ENCODE peak calls at places on chromosomes 3 and 15, in nine cellular contexts. P is astrocyte of the spinal cord; K is ovary; V is Peyer's patch; Q is adrenal gland; X is pancreas; A is cardiac fibroblast; R is A549; H is CD8-positive, alpha-beta T cell. U is an unnamed sample.

GRCh38 chr3:58417075-58417474 is 16.6 kb downstream of the PDHB start:
- DNase-seq in A (no peak), P (no peak), V (no peak), H (no peak), Q (no peak), K (no peak), R (no peak), X (no peak), U (no peak)

GRCh38 chr3:100634493-100635272 is 25.3 kb downstream of the ADGRG7 start:
- DNase-seq in Q (no peak), R (peak), X (peak), H (peak), A (peak), P (no peak), K (no peak), V (peak), U (peak)

GRCh38 chr15:85615930-85616329 is 178.8 kb downstream of the KLHL25 start:
- DNase-seq in A (peak), H (no peak), R (peak), Q (peak), K (no peak), X (no peak), V (no peak), P (peak), U (peak)

GRCh38 chr3:34508732-34509131 is 710.3 kb downstream of the PDCD6IP start:
- DNase-seq in R (no peak), K (no peak), A (no peak), X (no peak), Q (no peak), P (no peak), V (no peak), H (no peak), U (no peak)

GRCh38 chr3:111690242-111690641 is 95.1 kb upstream of the ZBED2 start:
- DNase-seq in Q (no peak), R (no peak), H (no peak), A (no peak), K (no peak), X (no peak), P (peak), V (no peak), U (no peak)

GRCh38 chr15:56798639-56799038 is 65.3 kb upstream of the ZNF280D start:
- DNase-seq in A (no peak), P (no peak), H (no peak), K (no peak), V (no peak), R (no peak), X (no peak), Q (no peak), U (no peak)

GRCh38 chr3:63296249-63296648 is 18.1 kb downstream of the SYNPR start:
- DNase-seq in P (no peak), Q (no peak), R (no peak), A (no peak), H (no peak), V (no peak), K (no peak), X (no peak), U (no peak)

GRCh38 chr3:9779197-9779596 is 9.4 kb upstream of the CAMK1 start:
- DNase-seq in P (no peak), H (no peak), K (no peak), X (no peak), Q (no peak), A (no peak), R (no peak), V (no peak), U (no peak)

GRCh38 chr3:190258634-190259033 is 63.6 kb downstream of the CLDN1 start:
- DNase-seq in H (no peak), R (no peak), V (no peak), X (no peak), A (no peak), Q (peak), P (peak), K (no peak), U (no peak)

GRCh38 chr3:64387688-64388087 is 162.4 kb upstream of the PRICKLE2 start:
- DNase-seq in R (no peak), K (no peak), V (no peak), A (no peak), H (no peak), P (no peak), Q (no peak), X (no peak), U (no peak)

GRCh38 chr3:84074767-84075166 is 884.0 kb upstream of the CADM2 start:
- DNase-seq in A (no peak), H (no peak), K (no peak), X (no peak), R (no peak), Q (no peak), P (peak), V (no peak), U (no peak)

GRCh38 chr15:88513195-88513594 is 33.3 kb downstream of the DET1 start:
- DNase-seq in X (no peak), V (no peak), R (no peak), P (peak), A (no peak), K (no peak), Q (peak), H (no peak), U (peak)

GRCh38 chr3:156218353-156218744 is 98.0 kb downstream of the KCNAB1 start:
- DNase-seq in V (no peak), P (peak), H (no peak), X (no peak), K (no peak), R (no peak), A (no peak), Q (no peak), U (no peak)

GRCh38 chr3:3179407-3180094 is at the start of gene CRBN:
- DNase-seq in K (peak), H (peak), P (peak), A (peak), X (peak), R (peak), Q (peak), V (peak), U (peak)

GRCh38 chr3:139099968-139100817 is 55.5 kb upstream of the PRR23C start:
- DNase-seq in X (no peak), K (no peak), A (no peak), P (no peak), V (no peak), H (no peak), Q (no peak), R (no peak), U (no peak)

GRCh38 chr3:23567917-23568316 is 237.8 kb upstream of the UBE2E1 start:
- DNase-seq in A (peak), P (peak), V (no peak), X (no peak), R (peak), H (no peak), Q (peak), K (no peak), U (peak)

GRCh38 chr15:93460717-93461116 is 371.7 kb upstream of the RGMA start:
- DNase-seq in P (no peak), R (no peak), A (no peak), X (no peak), V (no peak), Q (no peak), H (no peak), K (no peak), U (no peak)

GRCh38 chr3:4060064-4060463 is 243.1 kb upstream of the SETMAR start:
- DNase-seq in Q (no peak), A (no peak), V (no peak), K (no peak), R (no peak), H (no peak), X (no peak), P (no peak), U (peak)

GRCh38 chr3:126432361-126432760 is 37.7 kb downstream of the CFAP100 start:
- DNase-seq in K (no peak), A (no peak), P (peak), H (no peak), V (no peak), X (no peak), R (no peak), Q (no peak), U (peak)

GRCh38 chr3:32983124-32983523 is 31.7 kb downstream of the CCR4 start:
- DNase-seq in R (no peak), H (no peak), Q (no peak), X (no peak), K (no peak), A (no peak), V (no peak), P (no peak), U (no peak)

GRCh38 chr3:84601303-84601702 is 357.5 kb upstream of the CADM2 start:
- DNase-seq in K (no peak), P (peak), X (no peak), H (no peak), Q (no peak), R (no peak), V (no peak), A (no peak), U (no peak)

GRCh38 chr15:68888419-68888818 is 41.9 kb upstream of the SPESP1 start:
- DNase-seq in Q (no peak), K (no peak), H (no peak), P (no peak), V (no peak), A (no peak), X (no peak), R (no peak), U (no peak)

GRCh38 chr3:96814581-96815567 is at the start of gene EPHA6:
- DNase-seq in H (no peak), P (no peak), V (no peak), A (no peak), R (no peak), X (no peak), K (peak), Q (no peak), U (no peak)

GRCh38 chr3:109155828-109156227 is 19.3 kb downstream of the C3orf85 start:
- DNase-seq in P (no peak), V (no peak), H (no peak), R (peak), Q (no peak), K (no peak), A (no peak), X (no peak), U (no peak)

GRCh38 chr3:45105855-45106655 is 40.1 kb downstream of the CDCP1 start:
- DNase-seq in K (no peak), P (peak), Q (no peak), V (peak), R (no peak), A (peak), H (peak), X (no peak), U (peak)

GRCh38 chr3:175274474-175275218 is 415.5 kb downstream of the NAALADL2 start:
- DNase-seq in K (no peak), H (no peak), R (no peak), Q (no peak), P (no peak), A (no peak), X (no peak), V (no peak), U (no peak)

GRCh38 chr3:141233457-141234161 is 2.0 kb downstream of the PXYLP1 start:
- DNase-seq in K (no peak), X (no peak), P (no peak), H (no peak), Q (no peak), V (no peak), R (no peak), A (no peak), U (no peak)

GRCh38 chr3:141229132-141229531 is 2.5 kb upstream of the PXYLP1 start:
- DNase-seq in Q (no peak), R (no peak), A (no peak), K (no peak), H (no peak), X (no peak), V (no peak), P (no peak), U (no peak)

GRCh38 chr3:141230293-141230692 is 1.3 kb upstream of the PXYLP1 start:
- DNase-seq in P (no peak), Q (no peak), K (no peak), X (no peak), R (no peak), H (no peak), A (no peak), V (no peak), U (no peak)

GRCh38 chr3:141231923-141232861 is 567 bp downstream of the PXYLP1 start:
- DNase-seq in K (peak), H (no peak), A (no peak), V (peak), X (peak), Q (no peak), P (no peak), R (no peak), U (no peak)

DNA sequence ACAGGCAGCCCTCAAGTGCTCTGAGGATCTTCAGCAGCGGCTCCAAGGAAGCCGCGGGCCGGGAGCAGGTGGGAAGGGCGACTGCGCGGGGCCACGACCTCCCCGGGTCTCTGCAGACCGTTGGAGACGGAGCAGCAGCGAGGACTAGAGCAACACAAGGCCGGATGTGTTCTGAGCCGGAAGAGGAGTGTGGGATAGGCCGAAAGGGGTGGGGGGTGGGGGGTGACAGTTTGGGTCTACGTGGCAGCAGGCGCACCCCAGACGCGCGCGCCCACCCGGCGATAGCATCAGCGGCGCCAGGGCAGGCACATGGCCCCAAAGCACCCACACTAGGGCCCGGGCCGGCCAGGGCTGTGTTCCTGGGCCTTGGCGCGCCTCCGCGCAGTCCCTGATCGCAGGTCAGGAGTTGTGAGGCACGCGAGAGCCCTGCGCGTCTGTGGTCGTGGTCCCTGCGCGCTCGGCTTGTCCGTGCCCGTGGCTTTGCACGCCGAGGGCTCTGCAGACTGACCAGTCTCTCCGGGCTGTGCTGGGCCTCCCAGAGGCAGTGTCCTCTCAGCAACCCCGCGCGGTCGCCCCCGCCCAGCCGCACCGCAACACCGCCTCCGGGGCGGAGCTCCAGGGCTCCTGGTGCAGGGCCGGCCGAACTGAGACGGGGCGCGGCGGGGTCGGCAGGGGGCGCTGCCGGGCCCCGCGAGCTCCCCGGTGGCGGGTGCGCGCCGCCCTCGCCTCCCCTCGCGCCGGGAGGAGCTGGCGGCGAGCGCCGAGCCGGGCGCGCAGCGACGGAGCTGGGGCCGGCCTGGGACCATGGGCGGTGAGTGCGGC is at the start of gene PXYLP1:
- DNase-seq in K (peak), A (peak), V (peak), Q (peak), R (peak), P (peak), H (peak), X (peak), U (peak)
- TF ChIP-seq CTCF in K (peak), A (peak), V (peak), Q (no peak), R (peak), P (peak), H (peak), X (peak), U (peak)

DNA sequence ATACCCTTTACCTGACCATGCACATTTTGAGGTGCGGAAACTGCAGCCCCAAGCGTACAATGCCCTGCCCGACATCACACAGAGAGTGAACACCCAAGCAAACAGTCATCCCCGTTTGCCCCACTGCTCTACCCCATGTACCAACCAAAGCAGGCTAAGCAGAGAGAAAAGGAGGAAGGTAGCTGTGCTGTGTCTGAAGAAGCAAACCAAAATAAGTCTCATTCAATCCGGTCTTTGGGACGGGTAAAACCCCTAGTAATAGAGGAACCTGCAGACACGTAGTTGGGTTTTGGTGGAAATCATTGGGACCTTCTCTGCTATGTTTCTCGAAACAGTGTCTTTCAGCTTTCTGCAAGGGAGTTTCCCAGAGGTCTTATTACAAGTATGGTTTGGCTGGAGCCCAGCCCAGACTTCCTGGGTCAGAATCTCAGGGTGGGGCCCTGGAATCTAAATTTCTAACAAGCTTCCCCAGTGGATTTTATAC is 164.6 kb upstream of the HES1 start:
- DNase-seq in X (no peak), K (no peak), Q (no peak), A (no peak), H (no peak), P (peak), V (peak), R (peak), U (peak)
- H3K4me3 ChIP-seq in X (no peak), K (no peak), Q (no peak), A (no peak), H (no peak), P (no peak), V (no peak), R (no peak), U (no peak)

DNA sequence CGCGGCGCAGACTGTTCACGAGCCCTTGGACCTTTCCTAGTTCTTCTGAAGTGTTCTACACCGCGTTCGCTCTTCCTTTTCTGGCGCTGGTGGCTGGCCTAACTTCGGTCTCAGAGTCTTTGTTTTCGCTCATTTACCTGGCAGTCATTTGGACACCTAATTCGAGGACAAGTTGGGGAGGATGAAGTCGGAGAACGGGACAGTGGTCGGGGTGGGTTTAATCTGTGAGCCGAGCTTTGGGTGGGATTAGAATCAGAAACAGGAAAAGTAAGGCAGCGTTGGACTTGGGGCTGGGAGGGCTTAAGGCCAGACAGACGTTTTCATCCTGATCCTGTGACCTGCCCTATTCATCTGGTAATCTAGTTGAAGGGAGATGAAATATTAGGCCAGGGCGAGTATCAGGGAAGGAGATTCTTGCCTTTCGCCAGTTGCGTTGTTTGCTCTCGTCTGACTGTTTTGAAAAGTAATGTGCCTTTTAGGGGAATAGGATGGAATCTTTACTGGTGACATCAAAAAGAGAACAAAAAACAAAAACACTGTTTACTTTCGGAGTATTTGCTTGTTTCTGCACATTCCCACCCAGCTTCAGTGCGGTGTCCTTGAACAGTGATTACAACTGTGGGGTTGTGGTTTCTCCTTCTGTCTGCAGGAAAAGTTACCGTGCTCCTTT is 1.9 kb downstream of the DIPK2A start:
- DNase-seq in P (peak), V (no peak), X (no peak), R (peak), A (peak), H (no peak), Q (peak), K (no peak), U (peak)
- TF ChIP-seq CTCF in P (no peak), V (no peak), X (no peak), R (no peak), A (no peak), H (no peak), Q (peak), K (no peak), U (no peak)

GRCh38 chr15:91887921-91888373 is 34.4 kb downstream of the SLCO3A1 start:
- DNase-seq in R (no peak), Q (no peak), P (peak), V (no peak), H (no peak), A (no peak), X (no peak), K (no peak), U (no peak)
- H3K4me3 ChIP-seq in R (no peak), Q (no peak), P (no peak), V (no peak), H (no peak), A (no peak), X (no peak), K (no peak), U (no peak)

GRCh38 chr3:49020335-49021212 is 1.3 kb upstream of the NDUFAF3 start:
- DNase-seq in X (no peak), A (no peak), P (no peak), R (no peak), K (peak), H (no peak), V (peak), Q (peak), U (peak)
- TF ChIP-seq CTCF in X (no peak), A (no peak), P (no peak), R (no peak), K (no peak), H (no peak), V (no peak), Q (no peak), U (no peak)

GRCh38 chr3:49869525-49870126 is at the start of gene CAMKV:
- DNase-seq in V (no peak), K (no peak), H (no peak), X (no peak), Q (no peak), A (no peak), R (no peak), P (no peak), U (no peak)

GRCh38 chr3:49865198-49865784 is 4.4 kb downstream of the CAMKV start:
- DNase-seq in X (no peak), P (no peak), H (peak), V (no peak), Q (no peak), R (no peak), K (no peak), A (no peak), U (no peak)

GRCh38 chr3:49867871-49868321 is 1.8 kb downstream of the CAMKV start:
- DNase-seq in R (peak), P (peak), A (peak), X (no peak), K (no peak), Q (no peak), H (no peak), V (no peak), U (peak)

GRCh38 chr3:49868951-49869454 is 703 bp downstream of the CAMKV start:
- DNase-seq in H (no peak), A (no peak), Q (no peak), R (no peak), V (no peak), X (no peak), P (no peak), K (no peak), U (no peak)

GRCh38 chr3:49867400-49867799 is 2.3 kb downstream of the CAMKV start:
- DNase-seq in V (no peak), H (no peak), R (no peak), X (no peak), K (no peak), P (no peak), Q (no peak), A (no peak), U (no peak)
- H3K4me3 ChIP-seq in V (no peak), H (no peak), R (no peak), X (no peak), K (no peak), P (no peak), Q (no peak), A (no peak), U (no peak)

U was measured in fibroblast of villous mesenchyme.